ENCODE peak calls at places on chromosomes 3 and 15, in nine cellular contexts. One of them, this sample, is unnamed.

GRCh38 chr3:48064292-48064829 is 48.1 kb upstream of the MAP4 start:
- DNase-seq in endothelial cell: no peak
- DNase-seq in kidney epithelial cell: peak
- DNase-seq in AG04450: no peak
- DNase-seq in WTC11: no peak
- DNase-seq in activated B cell treated with CpG ODN at 0.5 μM for 24 hours: no peak
- DNase-seq in endodermal cell: no peak
- DNase-seq in Caco-2: no peak
- DNase-seq in CD4-positive, alpha-beta T cell: no peak
- DNase-seq in this sample: no peak

GRCh38 chr3:13027154-13027553 is 46.1 kb downstream of the IQSEC1 start:
- DNase-seq in endothelial cell: peak
- DNase-seq in kidney epithelial cell: no peak
- DNase-seq in AG04450: no peak
- DNase-seq in WTC11: peak
- DNase-seq in activated B cell treated with CpG ODN at 0.5 μM for 24 hours: no peak
- DNase-seq in endodermal cell: peak
- DNase-seq in Caco-2: no peak
- DNase-seq in CD4-positive, alpha-beta T cell: no peak
- DNase-seq in this sample: no peak

GRCh38 chr3:176275113-176275512 is 922.2 kb downstream of the TBL1XR1 start:
- DNase-seq in endothelial cell: no peak
- DNase-seq in kidney epithelial cell: no peak
- DNase-seq in AG04450: no peak
- DNase-seq in WTC11: no peak
- DNase-seq in activated B cell treated with CpG ODN at 0.5 μM for 24 hours: no peak
- DNase-seq in endodermal cell: no peak
- DNase-seq in Caco-2: no peak
- DNase-seq in CD4-positive, alpha-beta T cell: no peak
- DNase-seq in this sample: no peak

GRCh38 chr3:123635220-123635619 is 50.4 kb upstream of the HACD2 start:
- DNase-seq in endothelial cell: no peak
- DNase-seq in kidney epithelial cell: no peak
- DNase-seq in AG04450: no peak
- DNase-seq in WTC11: peak
- DNase-seq in activated B cell treated with CpG ODN at 0.5 μM for 24 hours: no peak
- DNase-seq in endodermal cell: peak
- DNase-seq in Caco-2: no peak
- DNase-seq in CD4-positive, alpha-beta T cell: no peak
- DNase-seq in this sample: no peak

GRCh38 chr3:112128843-112129727 is 4.0 kb downstream of the GCSAM start:
- DNase-seq in endothelial cell: no peak
- DNase-seq in kidney epithelial cell: no peak
- DNase-seq in AG04450: peak
- DNase-seq in WTC11: no peak
- DNase-seq in activated B cell treated with CpG ODN at 0.5 μM for 24 hours: peak
- DNase-seq in endodermal cell: no peak
- DNase-seq in Caco-2: peak
- DNase-seq in CD4-positive, alpha-beta T cell: peak
- DNase-seq in this sample: no peak

GRCh38 chr3:30631237-30631961 is 25.0 kb downstream of the TGFBR2 start:
- DNase-seq in endothelial cell: no peak
- DNase-seq in kidney epithelial cell: no peak
- DNase-seq in AG04450: no peak
- DNase-seq in WTC11: no peak
- DNase-seq in activated B cell treated with CpG ODN at 0.5 μM for 24 hours: no peak
- DNase-seq in endodermal cell: no peak
- DNase-seq in Caco-2: no peak
- DNase-seq in CD4-positive, alpha-beta T cell: peak
- DNase-seq in this sample: no peak

GRCh38 chr3:121153851-121154250 is 245.8 kb downstream of the STXBP5L start:
- DNase-seq in endothelial cell: no peak
- DNase-seq in kidney epithelial cell: no peak
- DNase-seq in AG04450: no peak
- DNase-seq in WTC11: no peak
- DNase-seq in activated B cell treated with CpG ODN at 0.5 μM for 24 hours: no peak
- DNase-seq in endodermal cell: no peak
- DNase-seq in Caco-2: no peak
- DNase-seq in CD4-positive, alpha-beta T cell: no peak
- DNase-seq in this sample: no peak

GRCh38 chr15:99105516-99106341 is 849 bp downstream of the SYNM start:
- DNase-seq in endothelial cell: peak
- DNase-seq in kidney epithelial cell: no peak
- DNase-seq in AG04450: no peak
- DNase-seq in WTC11: peak
- DNase-seq in activated B cell treated with CpG ODN at 0.5 μM for 24 hours: no peak
- DNase-seq in endodermal cell: peak
- DNase-seq in Caco-2: peak
- DNase-seq in CD4-positive, alpha-beta T cell: no peak
- DNase-seq in this sample: peak

GRCh38 chr3:49387721-49388120 is 24.1 kb downstream of the RHOA start:
- DNase-seq in endothelial cell: no peak
- DNase-seq in kidney epithelial cell: no peak
- DNase-seq in AG04450: no peak
- DNase-seq in WTC11: no peak
- DNase-seq in activated B cell treated with CpG ODN at 0.5 μM for 24 hours: no peak
- DNase-seq in endodermal cell: no peak
- DNase-seq in Caco-2: no peak
- DNase-seq in CD4-positive, alpha-beta T cell: no peak
- DNase-seq in this sample: no peak

GRCh38 chr15:63072809-63073277 is 30.3 kb downstream of the TPM1 start:
- DNase-seq in endothelial cell: no peak
- DNase-seq in kidney epithelial cell: no peak
- DNase-seq in AG04450: no peak
- DNase-seq in WTC11: no peak
- DNase-seq in activated B cell treated with CpG ODN at 0.5 μM for 24 hours: no peak
- DNase-seq in endodermal cell: no peak
- DNase-seq in Caco-2: no peak
- DNase-seq in CD4-positive, alpha-beta T cell: no peak
- DNase-seq in this sample: no peak

GRCh38 chr15:63918317-63918672 is 84.5 kb upstream of the HERC1 start:
- DNase-seq in endothelial cell: no peak
- DNase-seq in kidney epithelial cell: no peak
- DNase-seq in AG04450: no peak
- DNase-seq in WTC11: no peak
- DNase-seq in activated B cell treated with CpG ODN at 0.5 μM for 24 hours: no peak
- DNase-seq in endodermal cell: no peak
- DNase-seq in Caco-2: no peak
- DNase-seq in CD4-positive, alpha-beta T cell: no peak
- DNase-seq in this sample: no peak

GRCh38 chr3:126468028-126468891 is 7.4 kb downstream of the ZXDC start:
- DNase-seq in endothelial cell: no peak
- DNase-seq in kidney epithelial cell: no peak
- DNase-seq in AG04450: no peak
- DNase-seq in WTC11: peak
- DNase-seq in activated B cell treated with CpG ODN at 0.5 μM for 24 hours: no peak
- DNase-seq in endodermal cell: peak
- DNase-seq in Caco-2: peak
- DNase-seq in CD4-positive, alpha-beta T cell: no peak
- DNase-seq in this sample: no peak

GRCh38 chr3:120438971-120439370 is 11.8 kb downstream of the FSTL1 start:
- DNase-seq in endothelial cell: no peak
- DNase-seq in kidney epithelial cell: peak
- DNase-seq in AG04450: peak
- DNase-seq in WTC11: no peak
- DNase-seq in activated B cell treated with CpG ODN at 0.5 μM for 24 hours: no peak
- DNase-seq in endodermal cell: no peak
- DNase-seq in Caco-2: no peak
- DNase-seq in CD4-positive, alpha-beta T cell: no peak
- DNase-seq in this sample: no peak

GRCh38 chr3:110903771-110904532 is 167.7 kb upstream of the NECTIN3 start:
- DNase-seq in endothelial cell: no peak
- DNase-seq in kidney epithelial cell: no peak
- DNase-seq in AG04450: no peak
- DNase-seq in WTC11: no peak
- DNase-seq in activated B cell treated with CpG ODN at 0.5 μM for 24 hours: no peak
- DNase-seq in endodermal cell: no peak
- DNase-seq in Caco-2: no peak
- DNase-seq in CD4-positive, alpha-beta T cell: no peak
- DNase-seq in this sample: no peak

GRCh38 chr3:166663194-166663593 is 716.9 kb downstream of the ZBBX start:
- DNase-seq in endothelial cell: no peak
- DNase-seq in kidney epithelial cell: peak
- DNase-seq in AG04450: no peak
- DNase-seq in WTC11: no peak
- DNase-seq in activated B cell treated with CpG ODN at 0.5 μM for 24 hours: no peak
- DNase-seq in endodermal cell: no peak
- DNase-seq in Caco-2: no peak
- DNase-seq in CD4-positive, alpha-beta T cell: no peak
- DNase-seq in this sample: no peak

DNA sequence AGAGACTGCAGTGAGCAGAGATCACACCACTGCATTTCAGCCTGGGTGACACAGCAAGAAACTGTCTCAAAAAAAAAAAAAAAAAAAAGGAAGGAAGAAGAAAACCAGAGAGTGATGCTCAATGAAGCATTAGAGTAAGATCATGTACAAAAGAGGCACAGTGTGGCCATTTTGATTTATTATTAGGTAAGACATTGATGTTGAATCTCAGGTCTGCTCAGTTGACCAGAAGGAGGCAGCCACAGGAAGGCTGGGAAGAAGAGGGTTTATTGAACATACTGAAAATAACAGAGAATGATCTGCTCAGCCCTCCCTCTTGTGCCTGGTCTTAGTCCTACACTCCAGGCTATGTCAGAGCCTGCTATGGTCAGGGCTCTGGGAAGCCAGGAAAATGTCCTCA is 15.6 kb downstream of the LRRK1 start:
- DNase-seq in endothelial cell: no peak
- DNase-seq in kidney epithelial cell: no peak
- DNase-seq in AG04450: no peak
- DNase-seq in WTC11: no peak
- DNase-seq in activated B cell treated with CpG ODN at 0.5 μM for 24 hours: no peak
- DNase-seq in endodermal cell: no peak
- DNase-seq in Caco-2: no peak
- DNase-seq in CD4-positive, alpha-beta T cell: no peak
- DNase-seq in this sample: no peak
- TF ChIP-seq CTCF in endothelial cell: no peak
- TF ChIP-seq CTCF in kidney epithelial cell: no peak
- TF ChIP-seq CTCF in AG04450: peak
- TF ChIP-seq CTCF in WTC11: no peak
- TF ChIP-seq CTCF in activated B cell treated with CpG ODN at 0.5 μM for 24 hours: no peak
- TF ChIP-seq CTCF in endodermal cell: peak
- TF ChIP-seq CTCF in Caco-2: no peak
- TF ChIP-seq CTCF in CD4-positive, alpha-beta T cell: no peak
- TF ChIP-seq CTCF in this sample: no peak

GRCh38 chr3:62368705-62369475 is 4.5 kb downstream of the FEZF2 start:
- DNase-seq in endothelial cell: peak
- DNase-seq in kidney epithelial cell: no peak
- DNase-seq in AG04450: no peak
- DNase-seq in WTC11: peak
- DNase-seq in activated B cell treated with CpG ODN at 0.5 μM for 24 hours: no peak
- DNase-seq in endodermal cell: peak
- DNase-seq in Caco-2: no peak
- DNase-seq in CD4-positive, alpha-beta T cell: no peak
- DNase-seq in this sample: no peak
- TF ChIP-seq CTCF in endothelial cell: no peak
- TF ChIP-seq CTCF in kidney epithelial cell: peak
- TF ChIP-seq CTCF in AG04450: no peak
- TF ChIP-seq CTCF in WTC11: no peak
- TF ChIP-seq CTCF in activated B cell treated with CpG ODN at 0.5 μM for 24 hours: no peak
- TF ChIP-seq CTCF in endodermal cell: peak
- TF ChIP-seq CTCF in Caco-2: no peak
- TF ChIP-seq CTCF in CD4-positive, alpha-beta T cell: no peak
- TF ChIP-seq CTCF in this sample: peak

GRCh38 chr3:140545197-140545596 is 132.7 kb upstream of the TRIM42 start:
- DNase-seq in endothelial cell: no peak
- DNase-seq in kidney epithelial cell: no peak
- DNase-seq in AG04450: no peak
- DNase-seq in WTC11: no peak
- DNase-seq in activated B cell treated with CpG ODN at 0.5 μM for 24 hours: no peak
- DNase-seq in endodermal cell: no peak
- DNase-seq in Caco-2: no peak
- DNase-seq in CD4-positive, alpha-beta T cell: no peak
- DNase-seq in this sample: no peak

GRCh38 chr3:140545756-140546155 is 132.1 kb upstream of the TRIM42 start:
- DNase-seq in endothelial cell: no peak
- DNase-seq in kidney epithelial cell: no peak
- DNase-seq in AG04450: no peak
- DNase-seq in WTC11: no peak
- DNase-seq in activated B cell treated with CpG ODN at 0.5 μM for 24 hours: no peak
- DNase-seq in endodermal cell: no peak
- DNase-seq in Caco-2: no peak
- DNase-seq in CD4-positive, alpha-beta T cell: no peak
- DNase-seq in this sample: no peak

GRCh38 chr3:140552403-140552802 is 125.5 kb upstream of the TRIM42 start:
- DNase-seq in endothelial cell: no peak
- DNase-seq in kidney epithelial cell: no peak
- DNase-seq in AG04450: no peak
- DNase-seq in WTC11: no peak
- DNase-seq in activated B cell treated with CpG ODN at 0.5 μM for 24 hours: no peak
- DNase-seq in endodermal cell: peak
- DNase-seq in Caco-2: no peak
- DNase-seq in CD4-positive, alpha-beta T cell: no peak
- DNase-seq in this sample: no peak

GRCh38 chr3:140541975-140542653 is 135.8 kb upstream of the TRIM42 start:
- DNase-seq in endothelial cell: no peak
- DNase-seq in kidney epithelial cell: no peak
- DNase-seq in AG04450: no peak
- DNase-seq in WTC11: no peak
- DNase-seq in activated B cell treated with CpG ODN at 0.5 μM for 24 hours: no peak
- DNase-seq in endodermal cell: no peak
- DNase-seq in Caco-2: no peak
- DNase-seq in CD4-positive, alpha-beta T cell: no peak
- DNase-seq in this sample: no peak

DNA sequence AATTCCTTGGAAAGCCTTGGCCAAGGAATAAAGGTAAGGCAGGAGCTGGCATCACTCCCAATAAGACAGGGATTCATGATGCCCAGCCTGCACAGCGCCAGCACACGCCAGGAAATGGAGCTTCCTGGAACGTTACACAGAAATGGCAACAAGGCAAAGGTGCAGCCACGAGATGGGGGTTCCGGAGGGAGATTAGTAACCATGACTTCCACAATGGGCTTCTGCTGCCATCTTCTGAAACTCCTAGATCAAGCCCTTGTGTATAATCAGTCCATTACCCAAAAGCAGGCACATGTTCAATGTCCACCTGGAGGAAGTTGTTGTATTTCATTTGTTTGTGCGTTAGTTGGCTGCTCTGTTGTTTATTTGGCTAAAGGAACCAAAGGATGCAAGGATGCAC is 131.2 kb upstream of the TRIM42 start:
- DNase-seq in endothelial cell: no peak
- DNase-seq in kidney epithelial cell: no peak
- DNase-seq in AG04450: no peak
- DNase-seq in WTC11: no peak
- DNase-seq in activated B cell treated with CpG ODN at 0.5 μM for 24 hours: no peak
- DNase-seq in endodermal cell: no peak
- DNase-seq in Caco-2: no peak
- DNase-seq in CD4-positive, alpha-beta T cell: no peak
- DNase-seq in this sample: no peak
- TF ChIP-seq CTCF in endothelial cell: no peak
- TF ChIP-seq CTCF in kidney epithelial cell: no peak
- TF ChIP-seq CTCF in AG04450: no peak
- TF ChIP-seq CTCF in WTC11: no peak
- TF ChIP-seq CTCF in activated B cell treated with CpG ODN at 0.5 μM for 24 hours: no peak
- TF ChIP-seq CTCF in endodermal cell: peak
- TF ChIP-seq CTCF in Caco-2: no peak
- TF ChIP-seq CTCF in CD4-positive, alpha-beta T cell: no peak
- TF ChIP-seq CTCF in this sample: no peak

DNA sequence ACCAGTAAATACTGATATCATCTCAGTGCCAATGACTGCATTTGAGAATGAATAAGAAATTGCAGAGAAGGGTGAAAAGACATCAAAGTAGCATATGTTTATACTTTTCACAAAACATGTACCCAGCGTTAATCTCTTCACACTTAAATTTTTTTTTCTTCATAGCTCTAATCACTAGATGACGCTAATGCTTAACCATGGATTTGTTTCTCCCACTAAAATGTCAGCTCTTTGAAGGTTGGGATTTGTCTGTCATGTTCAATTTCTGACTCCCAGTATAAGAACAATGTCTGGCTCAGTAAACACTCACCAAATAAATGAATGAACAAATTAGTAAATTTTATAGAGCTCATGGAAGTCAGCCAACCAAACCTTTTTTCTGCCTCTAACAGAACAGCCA is 78.3 kb upstream of the LMCD1 start:
- DNase-seq in endothelial cell: no peak
- DNase-seq in kidney epithelial cell: no peak
- DNase-seq in AG04450: no peak
- DNase-seq in WTC11: no peak
- DNase-seq in activated B cell treated with CpG ODN at 0.5 μM for 24 hours: no peak
- DNase-seq in endodermal cell: no peak
- DNase-seq in Caco-2: no peak
- DNase-seq in CD4-positive, alpha-beta T cell: no peak
- DNase-seq in this sample: no peak
- TF ChIP-seq CTCF in endothelial cell: no peak
- TF ChIP-seq CTCF in kidney epithelial cell: no peak
- TF ChIP-seq CTCF in AG04450: no peak
- TF ChIP-seq CTCF in WTC11: no peak
- TF ChIP-seq CTCF in activated B cell treated with CpG ODN at 0.5 μM for 24 hours: no peak
- TF ChIP-seq CTCF in endodermal cell: no peak
- TF ChIP-seq CTCF in Caco-2: no peak
- TF ChIP-seq CTCF in CD4-positive, alpha-beta T cell: no peak
- TF ChIP-seq CTCF in this sample: no peak